ENCODE peak calls at places on chromosomes 3 and 15, in five cellular contexts. Z is HepG2, T is H1, X is GM12878, I is SK-N-SH. C is an unnamed sample.

GRCh38 chr3:113668015-113668414 is 28.4 kb downstream of the USF3 start:
- DNase-seq in Z (no peak), T (no peak), X (no peak), I (no peak), C (no peak)

GRCh38 chr3:151058742-151059141 is 26.7 kb upstream of the MED12L start:
- DNase-seq in Z (no peak), T (no peak), X (no peak), I (no peak), C (no peak)

GRCh38 chr3:188595890-188596376 is 442.0 kb downstream of the LPP start:
- DNase-seq in Z (no peak), T (no peak), X (no peak), I (no peak), C (no peak)

GRCh38 chr15:92714071-92714456 is 58.5 kb upstream of the FAM174B start:
- DNase-seq in Z (no peak), T (no peak), X (no peak), I (peak), C (no peak)

GRCh38 chr3:187251599-187251998 is 39.9 kb downstream of the MASP1 start:
- DNase-seq in Z (no peak), T (no peak), X (no peak), I (no peak), C (no peak)

GRCh38 chr3:40191850-40192448 is 117.6 kb upstream of the EIF1B start:
- DNase-seq in Z (peak), T (peak), X (no peak), I (peak), C (peak)

GRCh38 chr3:18234717-18235335 is 190.3 kb downstream of the SATB1 start:
- DNase-seq in Z (no peak), T (no peak), X (no peak), I (no peak), C (no peak)

GRCh38 chr3:111863942-111864341 is 4.9 kb downstream of the PHLDB2 start:
- DNase-seq in Z (no peak), T (no peak), X (no peak), I (no peak), C (no peak)

DNA sequence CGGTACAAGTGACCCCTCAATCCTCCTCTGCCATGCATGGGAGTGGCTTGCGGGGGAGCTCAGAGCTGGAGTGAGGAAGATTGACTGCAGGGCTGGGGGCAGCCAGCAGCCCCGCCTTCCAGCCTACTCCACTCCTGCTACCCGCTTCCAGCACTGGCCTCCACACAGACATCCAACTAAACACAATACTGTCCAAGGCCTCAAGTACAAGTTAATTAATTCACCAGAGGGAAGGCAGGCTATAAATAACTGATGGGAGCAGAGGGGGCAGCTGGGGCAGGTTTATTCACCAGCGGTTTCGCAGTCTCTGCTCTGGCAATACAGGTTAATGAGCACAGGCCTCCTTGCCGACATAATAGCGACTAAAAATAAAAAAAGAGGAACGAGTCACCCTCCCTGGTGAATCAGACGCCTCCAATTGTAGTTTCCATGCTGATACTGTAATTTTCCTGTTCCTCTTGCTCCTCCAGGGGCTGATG is 166.3 kb upstream of the TLE3 start:
- DNase-seq in Z (no peak), T (no peak), X (no peak), I (peak), C (peak)
- TF ChIP-seq GABPA in Z (no peak), T (no peak), X (no peak), I (no peak), C (no peak)

GRCh38 chr15:44129911-44130310 is 65.2 kb downstream of the FRMD5 start:
- DNase-seq in Z (no peak), T (no peak), X (no peak), I (no peak), C (no peak)
- TF ChIP-seq CTCF in Z (no peak), T (peak), X (no peak), I (peak), C (no peak)

GRCh38 chr15:46897266-46897665 is 820.0 kb upstream of the SEMA6D start:
- DNase-seq in Z (no peak), T (no peak), X (no peak), I (no peak), C (no peak)

GRCh38 chr15:46894644-46895043 is 822.7 kb upstream of the SEMA6D start:
- DNase-seq in Z (no peak), T (no peak), X (no peak), I (no peak), C (no peak)

DNA sequence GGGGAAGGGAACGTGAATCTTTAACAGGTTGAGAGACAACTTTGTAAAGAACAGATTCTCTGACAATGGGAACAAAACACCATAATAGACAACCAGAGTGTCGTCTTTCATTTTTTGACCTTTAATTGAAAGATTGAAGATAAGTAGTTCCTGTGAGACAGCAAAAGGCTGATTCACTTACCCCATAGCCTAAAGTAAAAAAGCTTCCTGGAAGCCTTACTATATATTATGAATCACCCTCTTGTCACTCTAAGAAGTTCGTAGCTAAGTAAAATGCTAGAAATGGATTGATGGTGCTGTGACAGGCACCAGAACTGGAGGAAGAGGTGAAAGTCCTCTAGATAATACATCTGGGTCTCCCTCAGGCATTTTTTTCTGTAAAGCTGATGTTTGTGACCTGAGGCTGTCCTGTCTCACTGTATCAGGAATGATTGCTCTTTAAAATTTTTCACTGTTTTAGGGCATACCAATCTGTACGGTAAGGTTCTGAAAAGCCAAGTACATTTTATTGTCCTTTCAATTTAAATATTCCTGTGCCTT is 824.6 kb upstream of the SEMA6D start:
- DNase-seq in Z (no peak), T (no peak), X (no peak), I (peak), C (no peak)
- TF ChIP-seq GABPA in Z (no peak), T (no peak), X (no peak), I (no peak), C (no peak)

GRCh38 chr15:96585634-96586386 is 255.3 kb downstream of the NR2F2 start:
- DNase-seq in Z (no peak), T (no peak), X (no peak), I (peak), C (peak)
- TF ChIP-seq CTCF in Z (no peak), T (no peak), X (peak), I (no peak), C (no peak)